ENCODE peak calls at places on chromosomes 16 and 17, in seven cellular contexts. C is occipital lobe, J is H54, L is mesothelial cell of epicardium, Q is AG10803, M is RCC 7860, V is iris pigment epithelial cell. B is an unnamed sample.

GRCh38 chr17:44137891-44138709 is 3.6 kb upstream of the HROB start:
- DNase-seq in C (peak), J (peak), L (peak), Q (peak), M (peak), V (peak), B (no peak)

GRCh38 chr16:81335669-81336068 is 20.9 kb downstream of the GAN start:
- DNase-seq in C (no peak), J (no peak), L (no peak), Q (no peak), M (no peak), V (no peak), B (no peak)

GRCh38 chr17:49402706-49403105 is 12.0 kb downstream of the PHB1 start:
- DNase-seq in C (no peak), J (no peak), L (no peak), Q (no peak), M (no peak), V (no peak), B (no peak)

GRCh38 chr16:10959161-10959560 is 14.8 kb downstream of the CLEC16A start:
- DNase-seq in C (no peak), J (no peak), L (no peak), Q (no peak), M (no peak), V (no peak), B (no peak)

GRCh38 chr16:9053006-9053601 is 38.3 kb upstream of the HAPSTR1 start:
- DNase-seq in C (no peak), J (no peak), L (peak), Q (peak), M (no peak), V (peak), B (no peak)

GRCh38 chr16:11183035-11183812 is 72.8 kb downstream of the SOCS1 start:
- DNase-seq in C (no peak), J (no peak), L (no peak), Q (no peak), M (no peak), V (no peak), B (no peak)

GRCh38 chr17:9247401-9247938 is 226.2 kb downstream of the NTN1 start:
- DNase-seq in C (no peak), J (no peak), L (no peak), Q (no peak), M (no peak), V (no peak), B (no peak)

GRCh38 chr16:12470311-12471229 is 333.1 kb downstream of the CPPED1 start:
- DNase-seq in C (peak), J (no peak), L (no peak), Q (no peak), M (no peak), V (peak), B (no peak)

GRCh38 chr16:64950731-64951130 is 171.1 kb downstream of the CDH11 start:
- DNase-seq in C (no peak), J (no peak), L (no peak), Q (no peak), M (no peak), V (no peak), B (no peak)

GRCh38 chr17:17633310-17633709 is 41.8 kb upstream of the PEMT start:
- DNase-seq in C (no peak), J (no peak), L (no peak), Q (no peak), M (no peak), V (no peak), B (no peak)

GRCh38 chr16:23941963-23942564 is 106.3 kb downstream of the PRKCB start:
- DNase-seq in C (no peak), J (no peak), L (no peak), Q (no peak), M (no peak), V (no peak), B (no peak)